ENCODE peak calls at places on chromosomes 1 and 21, in ten cellular contexts. K is psoas muscle; D is lower lobe of right lung; T is HAP-1; S is mammary epithelial cell; A is neural progenitor cell; M is lung; J is CD4-positive, CD25-positive, alpha-beta regulatory T cell; N is cardiac muscle cell; Y is tibial artery. U is an unnamed sample.

GRCh38 chr21:34320006-34320405 is 43.8 kb upstream of the KCNE2 start:
- DNase-seq in K (no peak), D (no peak), T (no peak), S (no peak), A (no peak), M (no peak), J (no peak), N (no peak), Y (no peak), U (no peak)

GRCh38 chr1:168328965-168329364 is 48.3 kb downstream of the TBX19 start:
- DNase-seq in K (no peak), D (no peak), T (no peak), S (peak; percentile 82), A (no peak), M (no peak), J (no peak), N (no peak), Y (no peak), U (no peak)

GRCh38 chr21:43188712-43189151 is 19.9 kb downstream of the CRYAA start:
- DNase-seq in K (peak; percentile 50), D (no peak), T (no peak), S (no peak), A (no peak), M (no peak), J (no peak), N (no peak), Y (peak; percentile 92), U (no peak)

GRCh38 chr1:55143686-55144085 is 71.5 kb downstream of the USP24 start:
- DNase-seq in K (no peak), D (no peak), T (no peak), S (peak; percentile 11), A (peak; percentile 51), M (no peak), J (peak; percentile 37), N (no peak), Y (no peak), U (no peak)

GRCh38 chr1:112196731-112197130 is 199.3 kb upstream of the CTTNBP2NL start:
- DNase-seq in K (no peak), D (no peak), T (no peak), S (no peak), A (no peak), M (no peak), J (no peak), N (peak; percentile 3), Y (no peak), U (no peak)

GRCh38 chr1:211378844-211379243 is 52.2 kb downstream of the TRAF5 start:
- DNase-seq in K (no peak), D (no peak), T (no peak), S (peak; percentile 61), A (no peak), M (no peak), J (no peak), N (peak; percentile 15), Y (no peak), U (no peak)

GRCh38 chr1:64578270-64578973 is 108.5 kb downstream of the CACHD1 start:
- DNase-seq in K (no peak), D (no peak), T (no peak), S (no peak), A (no peak), M (no peak), J (no peak), N (no peak), Y (no peak), U (no peak)

GRCh38 chr1:177927021-177927596 is 42.7 kb downstream of the SEC16B start:
- DNase-seq in K (no peak), D (no peak), T (no peak), S (peak; percentile 77), A (no peak), M (no peak), J (no peak), N (peak; percentile 69), Y (no peak), U (no peak)

GRCh38 chr1:226960944-226961765 is 21.1 kb downstream of the COQ8A start:
- DNase-seq in K (peak; percentile 49), D (no peak), T (no peak), S (no peak), A (no peak), M (no peak), J (no peak), N (no peak), Y (no peak), U (no peak)

GRCh38 chr1:226957714-226958113 is 17.6 kb downstream of the COQ8A start:
- DNase-seq in K (no peak), D (no peak), T (no peak), S (no peak), A (no peak), M (no peak), J (no peak), N (no peak), Y (no peak), U (no peak)

GRCh38 chr1:226956942-226957713 is 17.0 kb downstream of the COQ8A start:
- DNase-seq in K (no peak), D (no peak), T (no peak), S (no peak), A (no peak), M (no peak), J (no peak), N (no peak), Y (no peak), U (no peak)

GRCh38 chr1:226960256-226960655 is 20.2 kb downstream of the COQ8A start:
- DNase-seq in K (no peak), D (no peak), T (no peak), S (no peak), A (no peak), M (no peak), J (no peak), N (no peak), Y (no peak), U (no peak)

GRCh38 chr1:226958300-226958699 is 18.2 kb downstream of the COQ8A start:
- DNase-seq in K (peak; percentile 49), D (no peak), T (no peak), S (no peak), A (no peak), M (no peak), J (no peak), N (no peak), Y (no peak), U (no peak)
- H3K9me3 ChIP-seq in K (no peaks in the 10 kb centered on the region), D (no peaks in the 10 kb centered on the region), T (no peaks in the 10 kb centered on the region), S (no peaks in the 10 kb centered on the region), A (no peaks in the 10 kb centered on the region), M (no peaks in the 10 kb centered on the region), J (no peaks in the 10 kb centered on the region), N (no peaks in the 10 kb centered on the region), Y (no peaks in the 10 kb centered on the region), U (no peaks in the 10 kb centered on the region)

DNA sequence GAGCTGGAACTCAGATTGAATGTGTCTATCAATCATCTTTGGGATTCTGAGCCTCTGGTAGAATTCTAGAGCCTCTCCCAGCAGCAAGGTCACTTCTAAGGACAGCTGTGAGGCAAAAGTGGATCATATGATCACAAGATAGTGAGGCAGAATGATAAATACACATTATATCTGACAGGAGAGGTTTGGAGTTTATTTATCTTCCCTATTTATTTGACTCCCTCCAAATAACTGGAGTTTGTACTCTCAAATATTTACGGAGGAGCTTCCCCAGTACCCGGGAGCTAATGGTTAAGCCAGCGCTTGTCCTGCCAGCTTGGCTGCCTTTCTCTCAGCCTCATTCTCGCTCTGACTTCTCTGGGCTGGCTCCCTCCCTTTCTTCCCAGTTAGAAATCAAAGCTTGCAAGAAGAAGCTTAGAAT is 2.3 kb downstream of the HMGCS2 start:
- DNase-seq in K (no peak), D (no peak), T (no peak), S (no peak), A (no peak), M (no peak), J (no peak), N (no peak), Y (no peak), U (no peak)
- H3K9me3 ChIP-seq in K (no peaks in the 10 kb centered on the region), D (no peaks in the 10 kb centered on the region), T (no peaks in the 10 kb centered on the region), S (no peaks in the 10 kb centered on the region), A (no peaks in the 10 kb centered on the region), M (no peaks in the 10 kb centered on the region), J (no peaks in the 10 kb centered on the region), N (no peaks in the 10 kb centered on the region), Y (no peaks in the 10 kb centered on the region), U (no peaks in the 10 kb centered on the region)

GRCh38 chr1:240802271-240802670 is 190.3 kb upstream of the GREM2 start:
- DNase-seq in K (no peak), D (no peak), T (no peak), S (no peak), A (no peak), M (no peak), J (no peak), N (no peak), Y (no peak), U (no peak)

GRCh38 chr1:240806201-240806745 is 194.3 kb upstream of the GREM2 start:
- DNase-seq in K (no peak), D (no peak), T (no peak), S (no peak), A (no peak), M (no peak), J (no peak), N (no peak), Y (no peak), U (no peak)

GRCh38 chr1:240801445-240801844 is 189.5 kb upstream of the GREM2 start:
- DNase-seq in K (no peak), D (no peak), T (no peak), S (no peak), A (no peak), M (no peak), J (no peak), N (peak; percentile 24), Y (no peak), U (no peak)

GRCh38 chr1:240803151-240803550 is 191.2 kb upstream of the GREM2 start:
- DNase-seq in K (no peak), D (no peak), T (no peak), S (no peak), A (no peak), M (no peak), J (no peak), N (no peak), Y (no peak), U (no peak)

DNA sequence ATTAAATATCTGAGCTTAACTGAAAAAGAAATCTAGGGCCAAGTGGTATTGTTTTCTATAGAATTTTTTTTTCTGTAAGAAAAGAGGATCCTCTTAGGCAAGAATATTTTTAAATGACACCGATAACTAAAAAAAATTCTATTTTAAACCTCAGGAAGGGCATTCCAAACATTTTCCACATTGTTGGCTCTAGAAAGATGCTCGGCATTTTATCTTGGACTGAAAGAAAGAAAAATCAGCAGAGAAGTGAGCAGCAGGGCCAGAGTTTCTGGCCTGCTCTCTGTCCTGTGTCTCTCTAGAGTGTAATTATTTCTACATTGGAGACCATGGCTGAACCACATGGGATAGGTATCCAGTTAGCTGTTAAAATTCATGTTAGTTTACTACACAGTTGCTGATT is 192.5 kb upstream of the GREM2 start:
- DNase-seq in K (no peak), D (no peak), T (no peak), S (no peak), A (no peak), M (no peak), J (no peak), N (peak; percentile 53), Y (no peak), U (no peak)
- H3K9me3 ChIP-seq in K (no peaks in the 10 kb centered on the region), D (no peaks in the 10 kb centered on the region), T (no peaks in the 10 kb centered on the region), S (peaks cover 3% of the 10 kb centered on the region), A (no peaks in the 10 kb centered on the region), M (no peaks in the 10 kb centered on the region), J (no peaks in the 10 kb centered on the region), N (no peaks in the 10 kb centered on the region), Y (no peaks in the 10 kb centered on the region), U (no peaks in the 10 kb centered on the region)

DNA sequence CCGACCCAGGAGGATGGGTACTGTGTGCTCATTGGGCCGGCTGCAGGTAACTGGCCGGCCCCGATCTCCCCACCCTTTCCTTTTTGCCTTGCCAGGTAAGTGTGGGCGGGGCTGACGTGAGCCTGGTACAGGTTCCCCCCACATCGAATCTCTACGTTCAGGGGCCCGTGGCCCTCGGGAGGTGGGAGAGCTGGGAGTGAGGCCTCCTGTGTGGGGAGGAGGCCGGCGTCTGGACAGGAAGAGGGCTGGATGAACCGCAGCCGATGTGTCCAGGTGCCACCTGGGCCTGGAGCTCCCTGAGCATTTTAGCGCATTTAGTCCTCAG is 51.8 kb downstream of the COL18A1 start:
- DNase-seq in K (peak; percentile 38), D (no peak), T (no peak), S (no peak), A (no peak), M (no peak), J (no peak), N (no peak), Y (no peak), U (no peak)
- H3K9me3 ChIP-seq in K (peaks cover 8% of the 10 kb centered on the region), D (peaks cover 5% of the 10 kb centered on the region), T (no peaks in the 10 kb centered on the region), S (peaks cover 2% of the 10 kb centered on the region), A (no peaks in the 10 kb centered on the region), M (no peaks in the 10 kb centered on the region), J (no peaks in the 10 kb centered on the region), N (no peaks in the 10 kb centered on the region), Y (no peaks in the 10 kb centered on the region), U (no peaks in the 10 kb centered on the region)

U was measured in T-helper 17 cell.